ENCODE peak calls at places on chromosomes 1 and 21, in six cellular contexts. F is neural progenitor cell, B is right lobe of liver, S is lower lobe of right lung, C is tibial nerve, H is Karpas-422. U is an unnamed sample.

GRCh38 chr1:113519561-113519960 is 129.2 kb downstream of the MAGI3 start:
- DNase-seq in B (no peak), C (no peak), H (no peak), S (no peak), F (no peak), U (no peak)

GRCh38 chr1:10646347-10646861 is 150.0 kb downstream of the CASZ1 start:
- DNase-seq in F (no peak), C (no peak), H (peak), B (no peak), S (no peak), U (peak)

GRCh38 chr1:221040716-221041275 is 161.6 kb downstream of the HLX start:
- DNase-seq in F (no peak), B (no peak), H (no peak), C (no peak), S (no peak), U (no peak)

GRCh38 chr1:32981003-32981909 is 16.6 kb upstream of the RNF19B start:
- DNase-seq in B (no peak), C (peak), H (peak), S (peak), F (no peak), U (peak)

GRCh38 chr1:202162418-202163280 is 2.2 kb upstream of the PTPN7 start:
- DNase-seq in B (peak), C (no peak), S (no peak), F (no peak), H (peak), U (no peak)

GRCh38 chr1:85580046-85580411 is 532 bp upstream of the CCN1 start:
- DNase-seq in H (no peak), C (peak), F (no peak), B (no peak), S (no peak), U (no peak)

GRCh38 chr1:202270871-202271326 is 70.8 kb downstream of the UBE2T start:
- DNase-seq in F (peak), C (no peak), S (no peak), B (peak), H (no peak), U (no peak)

GRCh38 chr21:42750737-42751530 is 97.5 kb downstream of the PDE9A start:
- DNase-seq in F (no peak), H (no peak), C (no peak), S (no peak), B (no peak), U (no peak)

GRCh38 chr1:1120096-1120495 is 4.2 kb upstream of the C1orf159 start:
- DNase-seq in B (no peak), F (no peak), C (no peak), S (peak), H (no peak), U (no peak)

GRCh38 chr1:204520834-204521709 is 4.9 kb downstream of the MDM4 start:
- DNase-seq in B (no peak), F (no peak), S (no peak), C (no peak), H (no peak), U (no peak)

GRCh38 chr1:170407138-170407537 is 124.8 kb upstream of the GORAB start:
- DNase-seq in S (no peak), B (no peak), H (no peak), C (no peak), F (no peak), U (no peak)

GRCh38 chr1:107787299-107787698 is 177.7 kb downstream of the VAV3 start:
- DNase-seq in F (peak), S (no peak), C (no peak), H (peak), B (no peak), U (no peak)

GRCh38 chr1:57485643-57486042 is 61.8 kb upstream of the DAB1 start:
- DNase-seq in S (no peak), B (no peak), C (no peak), H (peak), F (no peak), U (peak)

GRCh38 chr1:87435484-87435883 is 106.8 kb downstream of the LMO4 start:
- DNase-seq in B (no peak), C (no peak), F (no peak), S (no peak), H (no peak), U (no peak)

GRCh38 chr1:244077473-244078220 is 26.6 kb downstream of the ZBTB18 start:
- DNase-seq in S (no peak), C (no peak), B (no peak), H (no peak), F (no peak), U (no peak)

GRCh38 chr1:204241050-204241449 is 27.3 kb upstream of the GOLT1A start:
- DNase-seq in S (no peak), F (no peak), B (no peak), C (no peak), H (peak), U (no peak)

GRCh38 chr1:182872881-182873280 is 33.7 kb downstream of the DHX9 start:
- DNase-seq in C (no peak), B (no peak), S (no peak), H (no peak), F (no peak), U (no peak)

GRCh38 chr1:182877842-182878241 is 38.7 kb downstream of the DHX9 start:
- DNase-seq in S (no peak), H (no peak), C (no peak), F (no peak), B (no peak), U (no peak)

GRCh38 chr1:182875889-182876288 is 36.7 kb downstream of the DHX9 start:
- DNase-seq in C (no peak), H (no peak), S (no peak), F (no peak), B (no peak), U (no peak)

GRCh38 chr1:182877331-182877730 is 38.2 kb downstream of the DHX9 start:
- DNase-seq in H (no peak), F (no peak), B (no peak), C (no peak), S (no peak), U (no peak)
- H3K27ac ChIP-seq in H (no peak), F (no peak), B (no peak), C (no peak), S (no peak), U (no peak)

GRCh38 chr1:55559111-55559510 is 343.9 kb upstream of the USP24 start:
- DNase-seq in B (no peak), F (no peak), S (no peak), H (no peak), C (no peak), U (no peak)
- H3K27ac ChIP-seq in B (no peak), F (no peak), S (no peak), H (no peak), C (no peak), U (no peak)

GRCh38 chr1:223745731-223746130 is 33.4 kb downstream of the CAPN2 start:
- DNase-seq in S (no peak), H (no peak), C (no peak), F (no peak), B (no peak), U (no peak)
- H3K27ac ChIP-seq in S (no peak), H (no peak), C (no peak), F (no peak), B (no peak), U (no peak)

GRCh38 chr21:35359076-35359475 is 310.0 kb upstream of the RUNX1 start:
- DNase-seq in S (no peak), H (no peak), F (no peak), B (no peak), C (no peak), U (no peak)
- H3K27ac ChIP-seq in S (no peak), H (no peak), F (no peak), B (no peak), C (no peak), U (no peak)

GRCh38 chr21:31255036-31255435 is 89.0 kb downstream of the TIAM1 start:
- DNase-seq in B (no peak), F (no peak), H (no peak), C (no peak), S (no peak), U (no peak)

GRCh38 chr21:31258073-31258472 is 86.0 kb downstream of the TIAM1 start:
- DNase-seq in S (no peak), F (no peak), B (no peak), C (no peak), H (no peak), U (no peak)

GRCh38 chr21:31257265-31257664 is 86.8 kb downstream of the TIAM1 start:
- DNase-seq in C (no peak), B (no peak), S (no peak), F (no peak), H (no peak), U (no peak)

GRCh38 chr21:31254131-31254530 is 89.9 kb downstream of the TIAM1 start:
- DNase-seq in C (no peak), S (no peak), F (no peak), B (no peak), H (no peak), U (no peak)

GRCh38 chr21:31255846-31256395 is 88.1 kb downstream of the TIAM1 start:
- DNase-seq in H (no peak), B (no peak), F (no peak), S (no peak), C (no peak), U (no peak)
- H3K27ac ChIP-seq in H (no peak), B (no peak), F (peak), S (no peak), C (no peak), U (no peak)

U was measured in endothelial cell of umbilical vein.